ENCODE peak calls at places on chromosomes 4 and X, in eight cellular contexts. G is hepatocyte, Q is tibial artery, S is left lung, E is left ventricle myocardium inferior, T is fibroblast of villous mesenchyme, P is AG10803, K is transverse colon. D is an unnamed sample.

GRCh38 chrX:19743386-19743785 is 144.0 kb downstream of the SH3KBP1 start:
- DNase-seq in E (no peak), G (no peak), P (no peak), T (no peak), Q (no peak), S (no peak), K (peak), D (no peak)

GRCh38 chrX:120559799-120560198 is 963 bp downstream of the CUL4B start:
- DNase-seq in S (no peak), G (no peak), E (no peak), P (no peak), K (no peak), T (no peak), Q (no peak), D (no peak)

GRCh38 chrX:108399427-108400165 is 38.6 kb downstream of the COL4A6 start:
- DNase-seq in E (no peak), S (no peak), K (no peak), Q (no peak), T (peak), P (peak), G (no peak), D (no peak)

GRCh38 chrX:48927125-48927524 is 8.3 kb upstream of the PIM2 start:
- DNase-seq in E (no peak), T (no peak), P (no peak), G (no peak), Q (no peak), S (no peak), K (no peak), D (no peak)

GRCh38 chr4:69713593-69713992 is 46.8 kb downstream of the SULT1B1 start:
- DNase-seq in K (no peak), G (peak), P (peak), T (peak), E (no peak), S (no peak), Q (peak), D (no peak)

GRCh38 chr4:170057851-170058250 is 31.7 kb upstream of the MFAP3L start:
- DNase-seq in Q (no peak), S (no peak), E (no peak), G (no peak), P (no peak), T (no peak), K (no peak), D (no peak)

GRCh38 chrX:154011376-154012335 is 8.0 kb downstream of the IRAK1 start:
- DNase-seq in G (no peak), T (no peak), K (no peak), Q (no peak), E (no peak), P (no peak), S (peak), D (no peak)

GRCh38 chrX:135520553-135521404 is at the start of gene INTS6L:
- DNase-seq in E (peak), Q (peak), T (peak), G (peak), K (peak), P (peak), S (peak), D (peak)

GRCh38 chrX:153554519-153555167 is 37.2 kb downstream of the ATP2B3 start:
- DNase-seq in E (peak), G (peak), Q (peak), P (peak), T (peak), S (no peak), K (peak), D (peak)

GRCh38 chr4:118888666-118889312 is at the start of gene SYNPO2:
- DNase-seq in G (peak), P (peak), T (peak), E (peak), K (peak), Q (peak), S (peak), D (peak)

GRCh38 chr4:86015412-86016350 is 344.2 kb downstream of the MAPK10 start:
- DNase-seq in G (no peak), E (no peak), Q (no peak), P (no peak), T (peak), K (no peak), S (no peak), D (no peak)

GRCh38 chrX:136747003-136747986 is 33.4 kb downstream of the ARHGEF6 start:
- DNase-seq in G (no peak), Q (no peak), P (no peak), S (no peak), E (no peak), K (no peak), T (no peak), D (no peak)

GRCh38 chrX:46929439-46930018 is 17.3 kb downstream of the JADE3 start:
- DNase-seq in K (no peak), P (peak), S (no peak), Q (no peak), T (peak), E (no peak), G (no peak), D (no peak)

GRCh38 chr4:5338511-5338910 is 287.2 kb downstream of the STK32B start:
- DNase-seq in Q (no peak), P (peak), E (no peak), S (no peak), K (no peak), T (no peak), G (no peak), D (no peak)

GRCh38 chr4:184472540-184473264 is 1.6 kb downstream of the IRF2 start:
- DNase-seq in S (peak), K (peak), G (peak), Q (peak), E (peak), T (peak), P (peak), D (peak)

GRCh38 chr4:129218355-129218754 is 122.4 kb downstream of the C4orf33 start:
- DNase-seq in E (no peak), S (no peak), K (peak), P (no peak), G (peak), T (no peak), Q (no peak), D (peak)

GRCh38 chr4:80263541-80264351 is 2.7 kb upstream of the FGF5 start:
- DNase-seq in K (no peak), S (peak), P (no peak), G (no peak), E (no peak), Q (no peak), T (no peak), D (no peak)

GRCh38 chrX:49204017-49204416 is 4.0 kb upstream of the SYP start:
- DNase-seq in Q (no peak), T (no peak), P (no peak), E (no peak), S (no peak), K (no peak), G (no peak), D (no peak)

GRCh38 chr4:36551697-36552214 is 270.3 kb downstream of the DTHD1 start:
- DNase-seq in G (no peak), K (no peak), E (no peak), T (no peak), P (no peak), S (no peak), Q (no peak), D (no peak)

GRCh38 chrX:3711331-3711917 is 2.0 kb downstream of the PRKX start:
- DNase-seq in S (no peak), G (no peak), P (no peak), E (peak), T (no peak), K (peak), Q (peak), D (no peak)

GRCh38 chr4:164926301-164926700 is 49.3 kb downstream of the APELA start:
- DNase-seq in S (no peak), K (no peak), E (no peak), G (no peak), P (peak), Q (no peak), T (no peak), D (no peak)

GRCh38 chr4:24840362-24840761 is 45.0 kb downstream of the SOD3 start:
- DNase-seq in E (no peak), S (no peak), P (no peak), Q (no peak), K (no peak), T (no peak), G (no peak), D (no peak)

GRCh38 chrX:64306712-64307111 is 76.3 kb upstream of the ASB12 start:
- DNase-seq in E (no peak), S (no peak), P (no peak), G (no peak), T (no peak), K (no peak), Q (no peak), D (no peak)

GRCh38 chr4:25578431-25578830 is 77.2 kb upstream of the SLC34A2 start:
- DNase-seq in T (no peak), E (no peak), K (no peak), Q (no peak), P (no peak), S (no peak), G (no peak), D (no peak)

GRCh38 chr4:3452376-3452775 is 10.6 kb downstream of the HGFAC start:
- DNase-seq in T (peak), K (no peak), E (peak), G (no peak), Q (no peak), P (no peak), S (peak), D (no peak)

GRCh38 chrX:19650996-19651395 is 135.7 kb upstream of the MAP3K15 start:
- DNase-seq in E (no peak), K (no peak), T (no peak), P (no peak), Q (no peak), S (no peak), G (no peak), D (no peak)

DNA sequence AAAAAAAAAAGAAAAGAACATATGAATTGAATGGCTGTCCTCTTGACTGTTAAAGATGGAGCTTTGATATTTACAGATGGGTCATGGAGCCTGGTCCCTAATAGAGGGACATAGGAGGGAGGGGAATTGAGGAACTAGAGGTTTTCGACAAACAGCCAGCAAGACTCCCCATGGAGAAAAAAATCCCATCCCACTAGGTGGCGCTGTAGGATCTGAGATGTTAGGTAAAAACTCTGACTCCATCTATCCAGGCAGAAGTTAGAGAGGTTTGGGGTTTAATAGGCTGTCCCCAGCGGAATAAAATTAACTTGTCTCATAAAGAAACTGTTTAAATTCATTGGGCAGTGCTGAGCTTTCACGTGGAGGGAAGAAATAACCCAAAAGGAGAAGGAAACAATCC is 45.9 kb downstream of the HMGB2 start:
- DNase-seq in Q (peak), P (peak), S (no peak), T (peak), G (peak), E (peak), K (peak), D (no peak)
- H3K4me3 ChIP-seq in Q (no peak), P (no peak), S (no peak), T (no peak), G (no peak), E (no peak), K (no peak), D (no peak)

GRCh38 chr4:1050486-1051213 is 39.2 kb downstream of the FGFRL1 start:
- DNase-seq in K (peak), P (no peak), G (no peak), E (peak), S (peak), Q (no peak), T (peak), D (peak)
- TF ChIP-seq CTCF in K (no peak), P (peak), G (peak), E (no peak), S (no peak), Q (no peak), T (peak), D (peak)

DNA sequence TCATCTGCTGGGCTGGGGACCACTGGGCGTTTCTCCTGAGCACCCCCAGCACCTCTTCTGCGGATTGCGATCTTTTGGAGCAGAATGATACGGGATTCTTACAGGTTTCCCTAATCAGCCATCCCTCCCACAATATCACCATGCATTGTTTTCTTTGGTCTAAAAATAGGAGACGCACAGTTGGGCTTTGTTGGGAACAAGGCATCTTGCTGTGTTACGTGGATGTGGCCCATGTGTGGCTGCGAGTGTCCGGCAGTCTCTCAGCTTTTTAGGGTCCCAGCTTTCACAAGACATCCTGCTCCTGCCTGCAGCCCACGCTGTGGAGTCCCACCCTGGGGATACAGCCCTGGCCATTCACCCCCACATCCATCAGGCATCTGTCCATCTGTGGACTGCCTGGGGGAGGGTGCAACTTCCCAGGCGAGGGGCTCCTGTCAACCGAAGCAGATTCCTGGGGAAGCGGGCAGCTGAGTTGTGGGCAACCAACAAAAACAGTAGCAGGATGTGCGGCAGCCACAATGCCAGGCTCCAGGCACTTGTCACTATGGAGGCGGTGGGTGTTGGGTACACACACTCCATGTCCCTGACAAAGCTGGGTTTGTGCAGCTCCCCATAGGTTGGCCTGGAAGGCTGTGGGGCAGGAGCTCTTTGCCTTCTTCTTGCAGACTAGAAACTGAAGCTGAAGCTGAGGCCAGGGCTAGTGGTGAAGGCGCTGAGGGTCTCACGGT is 185.5 kb upstream of the PSAPL1 start:
- DNase-seq in G (no peak), P (no peak), T (no peak), Q (no peak), K (no peak), S (no peak), E (no peak), D (no peak)
- H3K4me3 ChIP-seq in G (no peak), P (no peak), T (no peak), Q (no peak), K (no peak), S (no peak), E (no peak), D (no peak)

GRCh38 chrX:96843566-96843965 is 40.1 kb upstream of the RPA4 start:
- DNase-seq in K (no peak), Q (no peak), E (no peak), P (no peak), T (no peak), G (peak), S (no peak), D (no peak)
- TF ChIP-seq CTCF in K (no peak), Q (no peak), E (peak), P (no peak), T (peak), G (peak), S (no peak), D (no peak)

GRCh38 chrX:1521459-1521956 is 15.5 kb downstream of the P2RY8 start:
- DNase-seq in S (no peak), T (no peak), P (no peak), G (no peak), K (peak), Q (no peak), E (no peak), D (no peak)
- H3K4me3 ChIP-seq in S (no peak), T (no peak), P (no peak), G (no peak), K (no peak), Q (no peak), E (no peak), D (no peak)

DNA sequence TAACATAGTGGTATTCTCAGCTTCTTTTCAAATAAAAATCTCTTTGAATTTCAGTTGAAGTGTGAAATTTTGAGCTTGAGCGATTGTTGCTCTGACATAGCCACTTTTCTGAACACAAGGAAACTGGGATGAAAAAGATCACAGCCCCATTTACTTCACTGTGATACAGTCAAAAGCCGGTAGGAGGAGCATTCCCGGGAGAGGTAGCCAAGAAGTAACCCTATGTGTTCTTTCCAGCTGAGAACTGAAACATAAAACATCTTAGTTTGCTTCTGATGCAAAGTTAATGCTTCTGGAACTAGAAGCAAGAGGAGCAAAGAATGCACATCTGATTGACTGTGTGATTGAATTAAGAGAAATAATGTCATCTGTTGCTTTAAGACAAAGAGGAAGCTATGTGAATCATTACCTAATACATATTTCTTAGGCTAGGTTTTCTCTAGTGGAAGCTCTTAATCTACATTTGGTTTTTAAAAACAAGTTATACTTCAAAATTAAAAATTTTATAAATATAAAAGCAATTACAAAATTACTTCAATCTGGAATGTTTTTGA is 88.4 kb upstream of the UNC5C start:
- DNase-seq in S (no peak), T (peak), G (peak), Q (no peak), P (no peak), E (no peak), K (no peak), D (no peak)
- TF ChIP-seq CTCF in S (no peak), T (peak), G (peak), Q (no peak), P (no peak), E (peak), K (no peak), D (no peak)

DNA sequence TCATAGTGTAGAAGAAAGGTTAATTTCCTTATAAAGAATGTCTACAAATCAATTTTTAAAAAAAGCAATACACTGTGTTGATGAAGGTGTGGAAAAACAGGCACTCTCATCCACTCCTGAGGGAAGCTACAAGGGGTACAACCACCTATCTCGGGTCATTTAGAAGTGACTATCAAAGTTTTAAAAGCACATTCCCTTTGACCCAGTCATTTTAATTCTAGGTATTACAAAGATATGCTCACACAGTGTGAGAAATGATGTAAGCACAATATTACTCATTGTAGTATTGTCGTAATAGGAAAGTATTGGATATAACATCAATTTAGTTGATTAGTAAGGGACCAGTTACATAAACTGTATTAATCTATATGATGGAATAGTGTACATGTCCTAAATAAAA is 7.4 kb upstream of the HCCS start:
- DNase-seq in P (no peak), S (no peak), G (no peak), E (no peak), T (no peak), K (no peak), Q (no peak), D (no peak)
- H3K4me3 ChIP-seq in P (no peak), S (no peak), G (no peak), E (no peak), T (no peak), K (no peak), Q (no peak), D (no peak)